ENCODE peak calls at places on chromosomes 11 and 22, in five cellular contexts. T is coronary artery, S is colonic mucosa, Z is SJSA1, B is H9. U is an unnamed sample.

GRCh38 chr11:35352107-35352888 is 67.1 kb downstream of the SLC1A2 start:
- DNase-seq in T (peak), S (no peak), Z (no peak), B (no peak), U (no peak)

GRCh38 chr11:114064216-114064615 is 4.7 kb downstream of the ZBTB16 start:
- DNase-seq in T (no peak), S (no peak), Z (no peak), B (no peak), U (no peak)

GRCh38 chr11:44565746-44566558 is 489 bp downstream of the CD82 start:
- DNase-seq in T (no peak), S (no peak), Z (no peak), B (peak), U (no peak)

GRCh38 chr11:69839516-69839915 is 20.3 kb upstream of the FGF3 start:
- DNase-seq in T (peak), S (no peak), Z (no peak), B (no peak), U (peak)

GRCh38 chr11:5600374-5600851 is 4.0 kb downstream of the TRIM6 start:
- DNase-seq in T (no peak), S (peak), Z (peak), B (peak), U (no peak)

GRCh38 chr22:19060356-19061009 is 61.7 kb downstream of the DGCR2 start:
- DNase-seq in T (peak), S (no peak), Z (peak), B (no peak), U (no peak)

GRCh38 chr11:33942954-33943353 is 51.1 kb upstream of the LMO2 start:
- DNase-seq in T (no peak), S (peak), Z (no peak), B (no peak), U (peak)

GRCh38 chr11:134017773-134018430 is 51.0 kb upstream of the JAM3 start:
- DNase-seq in T (no peak), S (no peak), Z (no peak), B (no peak), U (no peak)

GRCh38 chr11:14390669-14391068 is 31.7 kb upstream of the RRAS2 start:
- DNase-seq in T (no peak), S (no peak), Z (peak), B (no peak), U (no peak)

GRCh38 chr11:126080206-126080941 is 17.7 kb upstream of the CDON start:
- DNase-seq in T (no peak), S (no peak), Z (no peak), B (no peak), U (no peak)

DNA sequence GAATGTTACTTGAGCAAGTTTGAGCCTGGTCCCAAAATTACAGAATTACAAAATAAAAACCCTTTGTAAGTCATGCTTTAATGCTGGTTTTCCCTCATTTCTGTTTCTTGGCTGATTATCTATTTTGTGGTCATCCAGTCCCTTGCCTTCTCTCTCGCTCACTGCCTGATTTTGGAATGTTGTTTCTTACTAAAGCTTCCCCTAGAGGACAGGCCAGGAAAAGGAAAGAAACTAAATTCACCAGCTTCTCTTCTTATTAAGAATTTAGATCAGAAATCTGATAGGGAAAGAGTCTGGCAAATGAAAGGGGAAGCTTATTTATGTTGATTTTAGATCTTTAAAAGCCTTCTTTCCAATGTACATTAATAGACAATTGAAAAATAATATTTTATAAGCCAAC is 16.6 kb upstream of the BDNF start:
- DNase-seq in T (no peak), S (no peak), Z (no peak), B (no peak), U (no peak)
- H3K27ac ChIP-seq in T (no peak), S (no peak), Z (no peak), B (no peak), U (no peak)

GRCh38 chr11:77086521-77087472 is 15.8 kb upstream of the OMP start:
- DNase-seq in T (no peak), S (peak), Z (no peak), B (no peak), U (no peak)
- H3K27ac ChIP-seq in T (peak), S (peak), Z (no peak), B (no peak), U (no peak)

GRCh38 chr22:36386900-36387663 is 685 bp downstream of the MYH9 start:
- DNase-seq in T (peak), S (peak), Z (peak), B (no peak), U (peak)
- H3K27ac ChIP-seq in T (peak), S (peak), Z (peak), B (no peak), U (peak)

GRCh38 chr11:100970273-100971164 is 159.1 kb downstream of the PGR start:
- DNase-seq in T (no peak), S (no peak), Z (peak), B (no peak), U (no peak)
- H3K27ac ChIP-seq in T (no peak), S (no peak), Z (peak), B (no peak), U (no peak)

GRCh38 chr11:75371930-75372876 is 20.7 kb upstream of the ARRB1 start:
- DNase-seq in T (no peak), S (peak), Z (peak), B (no peak), U (no peak)

GRCh38 chr11:75365711-75366181 is 14.3 kb upstream of the ARRB1 start:
- DNase-seq in T (no peak), S (no peak), Z (peak), B (no peak), U (no peak)

GRCh38 chr11:75374646-75375045 is 23.2 kb upstream of the ARRB1 start:
- DNase-seq in T (no peak), S (no peak), Z (no peak), B (no peak), U (no peak)

GRCh38 chr11:75375626-75376025 is 23.7 kb upstream of the RPS3 start:
- DNase-seq in T (no peak), S (no peak), Z (no peak), B (no peak), U (no peak)

DNA sequence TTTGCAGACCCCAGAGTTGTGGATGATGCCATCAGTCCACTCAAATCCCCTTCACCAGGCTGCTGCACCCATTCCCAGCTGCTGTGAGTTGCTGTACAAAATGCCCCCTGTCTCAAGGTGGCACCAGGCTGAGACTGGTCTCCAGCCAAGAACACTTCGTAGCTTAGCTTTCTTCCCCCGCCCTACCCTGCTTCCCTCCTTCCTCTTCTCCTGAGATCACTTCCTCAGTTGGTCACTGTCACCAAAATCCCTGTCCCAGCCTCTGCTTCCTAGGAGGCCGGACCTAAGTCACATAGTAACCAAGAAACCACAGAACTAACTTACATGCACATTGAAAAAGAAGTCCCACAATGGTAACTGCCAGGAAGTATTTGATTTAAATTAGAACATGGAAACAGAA is 18.4 kb upstream of the ARRB1 start:
- DNase-seq in T (no peak), S (no peak), Z (no peak), B (no peak), U (no peak)
- H3K27ac ChIP-seq in T (peak), S (no peak), Z (no peak), B (no peak), U (peak)

GRCh38 chr11:111981270-111981669 is 43.9 kb upstream of the DLAT start:
- DNase-seq in T (no peak), S (no peak), Z (no peak), B (no peak), U (no peak)

GRCh38 chr11:111982532-111983186 is 42.5 kb upstream of the DLAT start:
- DNase-seq in T (no peak), S (no peak), Z (no peak), B (no peak), U (no peak)

GRCh38 chr11:111982019-111982464 is 43.2 kb upstream of the DLAT start:
- DNase-seq in T (no peak), S (peak), Z (no peak), B (peak), U (no peak)

GRCh38 chr11:111978028-111978771 is 41.1 kb downstream of the DIXDC1 start:
- DNase-seq in T (peak), S (peak), Z (peak), B (peak), U (peak)

DNA sequence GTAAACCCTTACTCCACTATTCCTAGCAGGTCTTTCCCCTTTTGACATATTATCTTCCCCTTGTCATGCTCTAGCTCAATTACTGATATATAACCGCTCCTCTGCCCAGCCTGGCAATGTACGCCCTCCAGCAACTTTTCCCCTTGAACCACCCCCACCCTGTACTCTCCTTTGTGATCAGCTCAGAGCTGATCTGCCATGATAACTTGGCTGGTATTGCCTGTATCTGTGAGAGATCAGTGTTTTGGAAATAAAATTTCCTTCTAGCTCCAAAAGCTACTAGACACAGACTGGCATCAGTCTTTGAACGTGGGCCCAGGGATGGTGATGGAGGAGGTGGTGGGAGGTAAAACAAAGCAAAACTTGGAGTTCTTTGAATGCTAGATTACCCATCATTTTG is 42.9 kb downstream of the DIXDC1 start:
- DNase-seq in T (no peak), S (no peak), Z (no peak), B (no peak), U (no peak)
- H3K27ac ChIP-seq in T (no peak), S (no peak), Z (no peak), B (no peak), U (no peak)

GRCh38 chr22:41508770-41509170 is 35.5 kb downstream of the POLR3H start:
- DNase-seq in T (no peak), S (no peak), Z (no peak), B (peak), U (no peak)
- H3K27ac ChIP-seq in T (peak), S (no peak), Z (no peak), B (no peak), U (peak)

GRCh38 chr11:130873766-130874165 is 42.5 kb downstream of the SNX19 start:
- DNase-seq in T (no peak), S (no peak), Z (peak), B (no peak), U (no peak)

GRCh38 chr11:130871616-130872015 is 44.7 kb downstream of the SNX19 start:
- DNase-seq in T (no peak), S (no peak), Z (no peak), B (no peak), U (no peak)

GRCh38 chr11:130872961-130873360 is 43.3 kb downstream of the SNX19 start:
- DNase-seq in T (no peak), S (no peak), Z (peak), B (no peak), U (no peak)

GRCh38 chr11:130872513-130872912 is 43.8 kb downstream of the SNX19 start:
- DNase-seq in T (no peak), S (no peak), Z (no peak), B (no peak), U (no peak)

DNA sequence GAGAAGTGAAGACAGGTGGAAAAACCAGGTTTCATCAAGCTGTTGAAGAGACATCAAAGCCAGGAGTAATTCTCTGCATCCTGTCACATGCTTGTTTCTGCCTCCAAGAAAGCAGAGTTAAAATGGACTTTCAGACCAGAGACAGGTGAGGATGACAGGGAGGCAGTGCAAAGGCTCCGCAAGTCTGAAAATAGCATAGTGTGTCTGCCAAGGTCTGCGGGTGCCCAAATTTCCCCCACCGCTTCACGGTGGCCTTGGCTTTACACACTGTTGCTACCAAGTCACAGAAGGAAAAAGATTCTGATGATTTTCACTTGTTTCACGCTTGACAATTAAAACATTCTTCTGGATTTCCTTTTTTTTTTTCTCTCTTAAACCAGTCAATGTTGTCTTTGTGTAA is 44.2 kb downstream of the SNX19 start:
- DNase-seq in T (no peak), S (no peak), Z (no peak), B (no peak), U (no peak)
- H3K27ac ChIP-seq in T (peak), S (peak), Z (no peak), B (no peak), U (peak)

DNA sequence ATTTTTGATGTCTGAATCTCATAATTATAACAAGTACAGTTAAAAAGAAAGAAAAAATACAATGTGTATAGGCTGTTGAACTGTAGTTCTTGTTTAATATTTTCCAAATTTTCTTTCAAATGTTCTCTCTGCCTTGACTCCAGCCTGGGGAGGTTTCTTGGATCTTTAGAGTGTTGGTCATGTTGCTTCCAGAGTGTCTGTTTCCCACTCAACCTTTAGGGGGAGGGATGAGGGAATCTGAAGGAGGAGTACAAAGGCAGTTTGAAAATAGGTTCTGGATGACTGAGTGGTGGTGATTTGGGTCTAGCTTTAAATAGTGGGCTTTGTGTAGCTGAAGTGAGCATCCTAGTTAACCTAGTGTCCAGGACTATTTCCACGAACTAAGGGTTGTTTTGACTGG is 2.0 kb downstream of the CTNND1 start:
- DNase-seq in T (no peak), S (peak), Z (peak), B (no peak), U (no peak)
- H3K27ac ChIP-seq in T (peak), S (peak), Z (no peak), B (no peak), U (peak)

DNA sequence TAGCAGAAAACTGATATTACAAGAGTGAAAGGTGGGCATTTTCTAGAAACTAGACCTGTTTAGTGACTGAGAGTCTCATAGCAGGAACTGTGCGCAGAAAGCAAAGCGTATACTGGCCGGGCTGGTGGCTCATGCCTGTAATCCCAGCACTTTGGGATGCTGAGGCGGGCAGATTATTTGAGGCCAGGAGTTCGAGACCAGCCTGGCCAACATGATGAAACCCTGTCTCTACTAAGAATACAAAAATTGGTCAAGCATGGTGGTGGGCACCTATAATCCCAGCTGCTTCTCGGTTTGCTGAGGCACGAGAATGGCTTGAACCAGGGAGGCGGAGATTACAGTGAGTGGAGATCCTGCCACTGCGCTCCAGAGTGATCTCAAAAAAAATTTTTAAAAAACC is 1.8 kb upstream of the NUP98 start:
- DNase-seq in T (no peak), S (no peak), Z (no peak), B (no peak), U (no peak)
- H3K27ac ChIP-seq in T (no peak), S (no peak), Z (no peak), B (no peak), U (no peak)